ENCODE peak calls at places on chromosome 19, in six cellular contexts. K is GM12878, C is GM12891, P is H1, L is K562, N is HepG2. E is an unnamed sample.

GRCh38 chr19:41957838-41958366 is 1.2 kb downstream of the RABAC1 start:
- DNase-seq in K (no peak), C (peak), P (peak), L (peak), N (peak), E (peak)

GRCh38 chr19:46967578-46968018 is 52.0 kb upstream of the NPAS1 start:
- DNase-seq in K (no peak), C (no peak), P (no peak), L (no peak), N (no peak), E (no peak)

GRCh38 chr19:13427273-13428051 is 78.8 kb downstream of the CACNA1A start:
- DNase-seq in K (no peak), C (no peak), P (no peak), L (no peak), N (no peak), E (no peak)

GRCh38 chr19:47035127-47035494 is 13.3 kb downstream of the TMEM160 start:
- DNase-seq in K (no peak), C (no peak), P (no peak), L (peak), N (no peak), E (no peak)

GRCh38 chr19:49490287-49491029 is 3.0 kb downstream of the RPL13A start:
- DNase-seq in K (no peak), C (no peak), P (no peak), L (no peak), N (no peak), E (no peak)

GRCh38 chr19:49359851-49360845 is 2.1 kb downstream of the TEAD2 start:
- DNase-seq in K (no peak), C (no peak), P (no peak), L (no peak), N (no peak), E (no peak)

GRCh38 chr19:47272448-47273312 is 2.0 kb upstream of the INAFM1 start:
- DNase-seq in K (no peak), C (peak), P (peak), L (peak), N (no peak), E (peak)

GRCh38 chr19:13727798-13728197 is 36.5 kb upstream of the MRI1 start:
- DNase-seq in K (no peak), C (no peak), P (no peak), L (no peak), N (no peak), E (no peak)

GRCh38 chr19:52034051-52034728 is 6.0 kb upstream of the ZNF614 start:
- DNase-seq in K (no peak), C (no peak), P (no peak), L (no peak), N (no peak), E (no peak)

GRCh38 chr19:56875717-56876116 is 35.2 kb upstream of the PEG3 start:
- DNase-seq in K (no peak), C (no peak), P (no peak), L (no peak), N (peak), E (no peak)

GRCh38 chr19:17718467-17718987 is 753 bp upstream of the MAP1S start:
- DNase-seq in K (no peak), C (no peak), P (no peak), L (no peak), N (no peak), E (no peak)

GRCh38 chr19:49339364-49340068 is 4.3 kb downstream of the CD37 start:
- DNase-seq in K (no peak), C (no peak), P (peak), L (peak), N (no peak), E (no peak)

GRCh38 chr19:16594131-16594586 is 21.9 kb upstream of the SLC35E1 start:
- DNase-seq in K (no peak), C (no peak), P (no peak), L (no peak), N (no peak), E (no peak)

GRCh38 chr19:46251415-46251814 is 21.9 kb downstream of the IGFL1 start:
- DNase-seq in K (no peak), C (no peak), P (no peak), L (no peak), N (no peak), E (no peak)

GRCh38 chr19:33110201-33110910 is 21.6 kb upstream of the WDR88 start:
- DNase-seq in K (no peak), C (no peak), P (no peak), L (no peak), N (no peak), E (no peak)

GRCh38 chr19:862529-863304 is 3.3 kb downstream of the CFD start:
- DNase-seq in K (peak), C (no peak), P (peak), L (peak), N (no peak), E (peak)

GRCh38 chr19:56838930-56839664 is 1.4 kb downstream of the PEG3 start:
- DNase-seq in K (no peak), C (no peak), P (no peak), L (no peak), N (peak), E (no peak)

GRCh38 chr19:14023404-14024235 is 4.3 kb upstream of the RLN3 start:
- DNase-seq in K (no peak), C (no peak), P (peak), L (peak), N (peak), E (no peak)

GRCh38 chr19:32816555-32817099 is 52.9 kb downstream of the SLC7A9 start:
- DNase-seq in K (no peak), C (no peak), P (no peak), L (no peak), N (no peak), E (no peak)

GRCh38 chr19:58279925-58280316 is 1.2 kb downstream of the ZNF8 start:
- DNase-seq in K (no peak), C (no peak), P (no peak), L (no peak), N (no peak), E (no peak)

GRCh38 chr19:48985711-48986110 is 7.4 kb downstream of the GYS1 start:
- DNase-seq in K (no peak), C (no peak), P (no peak), L (no peak), N (no peak), E (no peak)

GRCh38 chr19:15249912-15250634 is 17.8 kb upstream of the EPHX3 start:
- DNase-seq in K (no peak), C (no peak), P (no peak), L (no peak), N (no peak), E (no peak)

GRCh38 chr19:18500376-18500775 is 21.5 kb downstream of the ELL start:
- DNase-seq in K (no peak), C (no peak), P (no peak), L (no peak), N (no peak), E (no peak)

GRCh38 chr19:23516266-23516665 is 121.0 kb upstream of the ZNF91 start:
- DNase-seq in K (no peak), C (no peak), P (no peak), L (no peak), N (no peak), E (no peak)

GRCh38 chr19:7340959-7341837 is 7.5 kb upstream of the ARHGEF18 start:
- DNase-seq in K (peak), C (no peak), P (peak), L (peak), N (peak), E (no peak)

GRCh38 chr19:49101160-49101559 is 13.0 kb upstream of the LIN7B start:
- DNase-seq in K (no peak), C (no peak), P (no peak), L (no peak), N (no peak), E (no peak)

GRCh38 chr19:12757544-12758274 is 6.1 kb downstream of the BEST2 start:
- DNase-seq in K (no peak), C (peak), P (peak), L (peak), N (peak), E (peak)

GRCh38 chr19:17183858-17184271 is 31.3 kb upstream of the USE1 start:
- DNase-seq in K (peak), C (no peak), P (no peak), L (no peak), N (no peak), E (no peak)

GRCh38 chr19:6026390-6026897 is 48.5 kb upstream of the RANBP3 start:
- DNase-seq in K (no peak), C (no peak), P (no peak), L (no peak), N (no peak), E (no peak)

GRCh38 chr19:40603719-40604646 is 2.8 kb downstream of the LTBP4 start:
- DNase-seq in K (peak), C (peak), P (peak), L (peak), N (peak), E (peak)

DNA sequence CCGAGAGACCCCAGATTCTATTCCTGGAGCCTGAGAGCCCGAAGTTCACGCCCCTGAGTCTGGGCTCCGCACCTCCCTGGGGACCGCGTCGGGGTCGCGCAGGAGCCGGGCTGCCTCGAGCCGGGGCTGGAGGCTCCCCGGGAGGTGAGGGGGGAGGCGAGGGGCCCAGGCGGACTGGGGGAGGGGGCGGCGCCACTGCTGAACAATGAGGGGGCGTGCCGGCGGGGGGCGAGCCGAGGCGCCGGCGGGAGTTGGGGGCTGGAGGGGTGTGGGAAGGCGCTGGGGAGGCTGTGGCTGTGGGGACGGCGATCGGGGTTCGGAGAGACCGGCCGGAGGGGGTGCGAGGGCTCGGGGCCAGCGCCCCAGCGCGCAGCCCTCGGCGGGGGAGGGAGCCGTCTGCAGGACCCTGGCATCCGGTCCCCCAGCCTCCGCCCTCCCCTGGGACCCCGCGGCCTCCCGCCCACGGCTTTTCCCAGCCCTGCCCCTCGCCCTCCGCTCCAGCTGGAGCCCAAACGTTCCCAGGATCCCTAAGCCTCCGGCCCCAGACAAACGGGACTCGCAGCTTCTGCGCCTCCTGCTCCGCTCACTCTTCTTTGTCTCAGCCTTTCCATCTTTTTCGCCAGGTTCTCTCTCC is 917 bp downstream of the PLEKHG2 start:
- DNase-seq in K (no peak), C (peak), P (peak), L (peak), N (no peak), E (no peak)
- TF ChIP-seq POLR2A in K (peak), C (no peak), P (no peak), L (no peak), N (no peak), E (peak)

DNA sequence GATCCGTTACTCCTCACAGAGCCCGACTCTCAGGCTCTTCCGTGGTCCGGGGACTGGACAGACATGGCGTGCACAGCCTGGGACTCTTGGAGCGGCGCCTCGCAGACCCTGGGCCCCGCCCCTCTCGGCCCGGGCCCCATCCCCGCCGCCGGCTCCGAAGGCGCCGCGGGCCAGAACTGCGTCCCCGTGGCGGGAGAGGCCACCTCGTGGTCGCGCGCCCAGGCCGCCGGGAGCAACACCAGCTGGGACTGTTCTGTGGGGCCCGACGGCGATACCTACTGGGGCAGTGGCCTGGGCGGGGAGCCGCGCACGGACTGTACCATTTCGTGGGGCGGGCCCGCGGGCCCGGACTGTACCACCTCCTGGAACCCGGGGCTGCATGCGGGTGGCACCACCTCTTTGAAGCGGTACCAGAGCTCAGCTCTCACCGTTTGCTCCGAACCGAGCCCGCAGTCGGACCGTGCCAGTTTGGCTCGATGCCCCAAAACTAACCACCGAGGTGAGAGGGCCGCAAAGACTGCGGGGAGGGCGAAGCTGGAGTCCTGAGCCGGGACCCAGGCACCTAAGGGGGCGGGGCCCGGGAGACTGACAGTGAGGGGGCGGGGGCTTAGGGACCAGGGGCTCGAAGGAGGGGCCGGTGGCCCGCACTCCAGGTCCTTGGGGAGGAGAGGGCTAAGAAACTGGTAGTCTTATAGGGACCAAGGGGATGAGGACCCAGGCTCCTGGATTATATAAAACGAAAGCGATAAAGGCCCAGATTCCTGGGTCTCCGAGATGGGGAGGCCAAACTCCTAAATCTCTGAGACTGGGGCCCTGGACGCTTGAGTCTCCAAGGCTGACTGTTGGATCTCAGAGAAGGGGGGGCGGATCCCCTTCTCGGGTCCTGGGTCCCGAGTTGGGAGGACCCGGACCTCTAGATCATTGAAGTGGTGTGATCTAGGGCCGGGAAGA is 2.0 kb downstream of the ETV2 start:
- DNase-seq in K (peak), C (peak), P (peak), L (peak), N (peak), E (peak)
- TF ChIP-seq POLR2AphosphoS5 in K (peak), C (peak), P (peak), L (peak), N (peak), E (peak)

GRCh38 chr19:4579389-4579788 is 19.9 kb upstream of the SEMA6B start:
- DNase-seq in K (no peak), C (no peak), P (no peak), L (no peak), N (no peak), E (no peak)

GRCh38 chr19:4578552-4579248 is 19.2 kb upstream of the SEMA6B start:
- DNase-seq in K (no peak), C (no peak), P (no peak), L (no peak), N (no peak), E (no peak)

GRCh38 chr19:4580961-4581380 is 21.5 kb upstream of the SEMA6B start:
- DNase-seq in K (no peak), C (no peak), P (peak), L (no peak), N (no peak), E (no peak)

GRCh38 chr19:4581381-4582111 is 22.1 kb upstream of the SEMA6B start:
- DNase-seq in K (no peak), C (no peak), P (peak), L (peak), N (no peak), E (no peak)

DNA sequence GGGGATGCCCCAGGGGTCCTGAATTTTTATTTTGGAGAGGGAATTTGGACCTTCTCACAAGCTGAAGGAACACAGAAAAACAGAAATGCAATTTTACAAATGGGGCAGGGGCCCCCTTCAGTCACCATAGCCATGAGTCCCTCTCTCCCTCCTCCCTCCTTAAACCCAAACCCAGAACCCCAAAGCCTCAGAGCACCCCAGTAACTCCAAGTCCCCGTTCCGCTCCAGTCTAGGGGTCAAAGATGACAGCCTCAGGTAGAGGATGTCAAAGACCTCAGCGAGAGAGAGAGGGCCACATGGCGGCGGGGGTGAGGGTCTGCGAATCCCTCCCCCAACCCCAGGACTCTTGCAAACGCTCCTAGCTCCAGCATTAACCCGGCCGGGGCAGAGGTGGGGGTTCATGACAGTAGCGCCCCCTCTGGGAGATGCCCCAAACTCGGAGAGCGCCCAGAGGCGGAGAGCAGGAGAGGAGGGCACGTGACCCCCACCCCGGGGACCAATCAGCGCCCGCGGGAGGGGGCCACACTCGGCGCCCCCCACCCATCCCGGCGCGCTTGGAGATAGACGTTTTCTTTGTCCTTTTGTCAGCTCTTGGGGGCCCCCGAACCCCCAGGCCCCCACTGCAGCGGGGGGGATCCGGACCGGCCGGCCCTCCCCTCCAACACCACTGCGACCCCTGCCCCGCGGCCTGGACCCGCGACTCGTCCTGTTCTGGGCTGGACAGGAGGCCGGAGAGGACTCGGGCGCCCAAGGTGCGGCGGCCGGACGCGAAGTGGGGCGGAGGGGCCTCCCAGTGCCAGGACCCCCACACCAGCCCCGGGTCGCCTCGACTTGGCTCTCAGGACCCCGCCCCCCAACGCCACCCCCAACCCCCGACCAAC is 20.8 kb upstream of the SEMA6B start:
- DNase-seq in K (no peak), C (no peak), P (peak), L (peak), N (no peak), E (no peak)
- TF ChIP-seq TAF1 in K (no peak), C (no peak), P (no peak), L (no peak), N (peak), E (no peak)

DNA sequence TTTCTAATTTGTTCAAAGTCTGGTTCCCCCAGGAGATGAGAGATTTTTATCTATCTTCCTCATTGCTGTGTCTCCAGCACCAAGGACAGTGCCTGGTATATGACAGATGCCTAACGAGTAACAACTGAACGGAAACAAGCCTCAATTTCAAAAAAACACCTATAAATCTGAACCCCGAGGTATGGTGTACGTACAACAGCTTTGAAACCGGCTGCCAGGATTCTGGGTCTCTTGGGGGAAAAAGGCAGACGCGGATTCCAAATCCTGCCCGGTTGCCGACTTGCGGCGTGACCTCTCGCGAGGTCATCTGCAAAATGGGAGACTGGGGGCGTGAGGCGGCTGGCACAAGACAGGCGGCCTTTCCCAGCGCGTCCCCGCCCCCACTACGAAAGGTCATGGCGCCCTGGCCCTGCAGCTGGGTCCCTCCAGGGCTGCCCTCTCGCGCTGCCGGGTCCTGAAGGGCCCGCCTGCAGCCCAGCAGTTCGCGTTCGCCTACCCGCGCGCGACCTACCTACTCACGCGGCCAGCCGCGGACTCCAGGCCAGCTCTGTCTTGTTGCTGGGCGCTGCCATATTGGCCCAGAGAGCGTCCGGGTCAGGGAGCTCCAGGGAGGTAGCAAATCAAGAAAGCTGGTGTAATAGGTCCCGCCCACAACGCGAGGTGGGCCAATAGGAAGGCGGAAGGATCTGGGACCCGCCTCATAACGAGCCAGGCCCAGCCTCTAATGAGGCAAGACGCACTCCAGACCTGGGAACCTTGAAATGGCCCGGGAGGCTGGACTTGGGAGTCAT is at the start of gene ECSIT:
- DNase-seq in K (peak), C (peak), P (peak), L (peak), N (peak), E (peak)
- TF ChIP-seq POLR2A in K (peak), C (peak), P (peak), L (peak), N (peak), E (peak)

DNA sequence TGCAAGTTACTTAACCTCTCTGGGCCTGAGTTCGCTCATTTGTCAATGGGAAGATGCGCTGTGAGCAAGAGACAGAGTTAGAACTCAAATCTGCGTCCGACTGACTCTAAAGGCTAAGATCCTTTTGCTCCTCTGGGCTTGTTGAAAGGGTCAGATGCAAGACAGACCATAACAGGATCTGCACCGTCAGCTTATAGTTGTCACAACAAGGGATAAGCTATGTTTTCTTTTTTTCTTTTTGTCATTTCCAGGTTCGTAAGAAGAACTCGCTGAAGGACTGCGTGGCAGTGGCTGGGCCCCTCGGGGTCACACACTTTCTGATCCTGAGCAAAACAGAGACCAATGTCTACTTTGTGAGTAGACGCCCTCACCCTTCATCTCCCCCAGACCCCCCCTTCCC is 1.1 kb downstream of the PPAN start:
- DNase-seq in K (no peak), C (no peak), P (no peak), L (no peak), N (no peak), E (no peak)
- TF ChIP-seq POLR2AphosphoS5 in K (no peak), C (no peak), P (peak), L (no peak), N (no peak), E (no peak)

GRCh38 chr19:2569596-2570465 is 93.9 kb downstream of the GADD45B start:
- DNase-seq in K (no peak), C (no peak), P (no peak), L (peak), N (no peak), E (no peak)
- TF ChIP-seq TAF1 in K (no peak), C (no peak), P (no peak), L (no peak), N (no peak), E (no peak)

E was measured in GM12892.